ENCODE peak calls at places on chromosomes 16 and 17, in six cellular contexts. S, D, F, X, I and O are unnamed samples.

GRCh38 chr17:17553217-17554195 is 38.0 kb downstream of the PEMT start:
- DNase-seq in S (no peak), D (no peak), F (no peak), X (no peak), I (no peak), O (no peak)

GRCh38 chr17:63881935-63882601 is at the start of gene GH2:
- DNase-seq in S (no peak), D (peak; percentile 17), F (peak; percentile 10), X (peak; percentile 13), I (peak; percentile 38), O (peak; percentile 2)

GRCh38 chr17:17416400-17417360 is 60.1 kb upstream of the MED9 start:
- DNase-seq in S (peak; percentile 100), D (no peak), F (peak; percentile 72), X (no peak), I (no peak), O (no peak)

GRCh38 chr16:263944-264343 is 11.8 kb downstream of the RGS11 start:
- DNase-seq in S (no peak), D (no peak), F (no peak), X (no peak), I (no peak), O (no peak)

GRCh38 chr17:43665387-43666101 is 3.8 kb upstream of the MEOX1 start:
- DNase-seq in S (no peak), D (no peak), F (no peak), X (no peak), I (no peak), O (no peak)

GRCh38 chr17:50986989-50987660 is 121.0 kb upstream of the TOB1 start:
- DNase-seq in S (no peak), D (no peak), F (no peak), X (no peak), I (no peak), O (no peak)

GRCh38 chr17:41769985-41770384 is 16.5 kb downstream of the JUP start:
- DNase-seq in S (no peak), D (no peak), F (no peak), X (no peak), I (no peak), O (no peak)

GRCh38 chr17:43406676-43407645 is 8.2 kb downstream of the ARL4D start:
- DNase-seq in S (no peak), D (no peak), F (no peak), X (no peak), I (no peak), O (no peak)

GRCh38 chr16:88599092-88599733 is 29.0 kb downstream of the ZC3H18 start:
- DNase-seq in S (no peak), D (no peak), F (peak; percentile 16), X (no peak), I (no peak), O (peak; percentile 4)

GRCh38 chr17:37392024-37392590 is 14.5 kb downstream of the ACACA start:
- DNase-seq in S (no peak), D (no peak), F (no peak), X (no peak), I (no peak), O (no peak)

GRCh38 chr17:27533874-27534815 is 77.9 kb downstream of the KSR1 start:
- DNase-seq in S (no peak), D (no peak), F (no peak), X (no peak), I (no peak), O (no peak)

GRCh38 chr16:52549011-52549692 is 2.2 kb upstream of the TOX3 start:
- DNase-seq in S (no peak), D (no peak), F (no peak), X (no peak), I (no peak), O (no peak)

GRCh38 chr17:8124350-8125195 is 667 bp upstream of the HES7 start:
- DNase-seq in S (peak; percentile 51), D (no peak), F (no peak), X (no peak), I (no peak), O (peak; percentile 3)

GRCh38 chr17:19546289-19547065 is 12.8 kb downstream of the SLC47A1 start:
- DNase-seq in S (no peak), D (no peak), F (no peak), X (no peak), I (no peak), O (no peak)

GRCh38 chr17:49516190-49516589 is 21.1 kb downstream of the NGFR start:
- DNase-seq in S (no peak), D (no peak), F (peak; percentile 30), X (no peak), I (no peak), O (no peak)